ENCODE peak calls at places on chromosomes 12 and 14, in four cellular contexts. W is A549; J is CD8-positive, alpha-beta T cell; V is DND-41. H is an unnamed sample.

GRCh38 chr14:94239416-94239815 is 53.7 kb downstream of the SERPINA10 start:
- DNase-seq in W (no peak), J (no peak), V (no peak), H (no peak)

GRCh38 chr12:26726956-26727355 is 106.0 kb downstream of the ITPR2 start:
- DNase-seq in W (no peak), J (no peak), V (no peak), H (no peak)

GRCh38 chr12:123278150-123278627 is 6.5 kb upstream of the CDK2AP1 start:
- DNase-seq in W (no peak), J (no peak), V (no peak), H (no peak)

GRCh38 chr12:74689071-74689655 is 151.5 kb downstream of the ATXN7L3B start:
- DNase-seq in W (peak; percentile 67), J (no peak), V (no peak), H (no peak)

GRCh38 chr12:48993787-48994186 is 5.4 kb downstream of the DDN start:
- DNase-seq in W (no peak), J (no peak), V (no peak), H (no peak)

GRCh38 chr12:108850854-108851573 is 6.4 kb downstream of the SSH1 start:
- DNase-seq in W (peak; percentile 89), J (no peak), V (no peak), H (peak; percentile 73)

GRCh38 chr14:95620659-95621059 is 65.6 kb upstream of the TCL1B start:
- DNase-seq in W (no peak), J (no peak), V (no peak), H (no peak)

GRCh38 chr14:33512201-33512600 is 438.7 kb downstream of the EGLN3 start:
- DNase-seq in W (no peak), J (no peak), V (no peak), H (no peak)

GRCh38 chr14:100303179-100303578 is 3.1 kb downstream of the SLC25A29 start:
- DNase-seq in W (peak; percentile 42), J (no peak), V (no peak), H (no peak)

GRCh38 chr14:71497645-71498086 is 434.6 kb upstream of the RGS6 start:
- DNase-seq in W (no peak), J (no peak), V (peak; percentile 17), H (no peak)

GRCh38 chr12:50894216-50894615 is 51.5 kb downstream of the TMPRSS12 start:
- DNase-seq in W (no peak), J (no peak), V (no peak), H (no peak)

GRCh38 chr12:24948816-24949722 is at the start of gene BCAT1:
- DNase-seq in W (peak; percentile 77), J (no peak), V (peak; percentile 80), H (peak; percentile 88)

GRCh38 chr12:45730116-45730841 is 773 bp downstream of the ARID2 start:
- DNase-seq in W (peak; percentile 75), J (peak; percentile 49), V (peak; percentile 72), H (peak; percentile 82)

DNA sequence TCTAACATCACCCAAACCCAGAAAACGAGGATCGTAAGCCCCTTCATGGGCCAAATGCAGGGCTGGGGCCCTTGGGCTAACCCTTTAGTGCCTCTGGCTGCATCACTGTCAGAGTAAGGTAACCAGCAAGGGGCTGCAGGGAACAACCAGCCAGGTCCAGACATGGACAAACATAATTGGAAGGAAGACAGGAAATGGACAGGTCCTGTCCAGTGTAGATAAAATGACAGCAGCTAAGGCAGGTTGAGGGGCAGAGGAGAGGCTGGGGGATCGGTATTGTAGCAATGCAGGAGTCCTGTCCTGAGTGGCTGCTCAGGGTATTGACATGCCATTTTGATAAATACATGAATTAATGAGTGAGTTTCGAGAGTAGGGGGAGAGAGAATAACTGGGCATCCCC is 29.8 kb downstream of the BICD1 start:
- DNase-seq in W (no peak), J (no peak), V (no peak), H (no peak)
- H3K27ac ChIP-seq in W (no peak overlapping the region), J (no peak overlapping the region), V (no peak overlapping the region), H (no peak overlapping the region)

DNA sequence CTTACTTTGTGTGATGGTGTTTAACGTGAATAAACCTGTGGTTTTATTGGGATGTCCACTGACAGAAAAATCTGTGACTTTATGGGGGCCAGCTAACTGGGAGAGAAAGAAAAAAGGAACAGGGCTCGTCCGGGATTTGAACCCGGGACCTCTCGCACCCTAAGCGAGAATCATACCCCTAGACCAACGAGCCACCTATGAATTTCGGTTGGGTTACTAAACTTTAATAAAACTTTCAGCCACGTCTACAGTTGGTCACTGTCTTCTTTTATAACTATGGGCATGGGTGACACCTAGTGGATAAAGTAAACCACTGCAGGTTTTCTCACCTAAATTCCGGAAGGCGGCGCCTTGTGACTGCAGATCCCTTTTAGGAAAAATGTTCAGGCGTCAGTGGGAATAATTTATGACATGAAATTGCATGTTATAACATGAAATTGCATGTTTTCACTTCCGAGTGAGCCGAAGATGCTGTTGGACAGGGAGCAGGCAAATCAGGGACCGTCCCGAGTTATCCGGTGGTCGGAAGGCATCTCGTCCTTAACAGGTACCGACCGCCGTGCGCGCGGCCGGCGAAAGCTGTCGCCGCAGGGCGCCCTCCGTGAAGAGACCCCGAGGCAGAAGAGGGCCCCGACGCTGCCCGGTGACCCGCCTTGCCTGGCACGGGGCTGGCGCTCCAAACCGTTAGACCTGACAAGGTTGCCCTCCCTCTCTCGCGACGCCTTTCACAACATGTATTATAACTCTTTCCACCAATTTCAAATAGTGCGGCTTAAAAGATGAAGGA is 18.2 kb upstream of the RNASE12 start:
- DNase-seq in W (peak; percentile 92), J (peak; percentile 28), V (peak; percentile 73), H (peak; percentile 85)
- H3K4me1 ChIP-seq in W (peaks cover 22% of the 10 kb centered on the region), J (peaks cover 18% of the 10 kb centered on the region), V (peaks cover 57% of the 10 kb centered on the region), H (peaks cover 6% of the 10 kb centered on the region)

GRCh38 chr14:64422753-64423152 is 34.6 kb downstream of the MTHFD1 start:
- DNase-seq in W (no peak), J (no peak), V (no peak), H (no peak)

GRCh38 chr14:64422006-64422405 is 33.9 kb downstream of the MTHFD1 start:
- DNase-seq in W (no peak), J (no peak), V (no peak), H (no peak)

GRCh38 chr14:64423987-64424386 is 35.8 kb downstream of the MTHFD1 start:
- DNase-seq in W (no peak), J (no peak), V (peak; percentile 18), H (no peak)

GRCh38 chr14:64419003-64419402 is 30.9 kb downstream of the MTHFD1 start:
- DNase-seq in W (no peak), J (no peak), V (no peak), H (no peak)

DNA sequence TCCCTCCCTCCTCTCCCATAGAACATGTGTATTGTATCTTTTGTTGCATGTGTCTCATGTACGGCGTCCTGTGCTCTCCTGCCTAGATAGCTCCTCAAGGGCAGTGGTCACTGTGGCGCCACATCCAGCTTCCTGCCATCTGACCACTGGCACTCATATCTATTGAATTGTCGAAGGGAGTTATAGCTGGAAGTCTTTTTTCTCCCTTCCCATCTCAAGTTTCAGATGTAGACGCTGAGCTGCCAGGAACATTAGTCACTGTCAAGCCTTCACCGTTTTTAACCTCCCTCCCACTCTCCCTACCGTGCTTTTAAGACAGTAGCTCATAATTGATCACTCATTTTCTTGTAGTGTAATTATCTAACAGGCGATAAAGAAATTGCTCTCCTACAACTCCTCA is 33.0 kb downstream of the MTHFD1 start:
- DNase-seq in W (peak; percentile 4), J (no peak), V (no peak), H (no peak)
- H3K27ac ChIP-seq in W (peak overlapping the region; percentile 40), J (no peak overlapping the region), V (no peak overlapping the region), H (no peak overlapping the region)

GRCh38 chr14:35032562-35032961 is 13.5 kb upstream of the FAM177A1 start:
- DNase-seq in W (no peak), J (no peak), V (no peak), H (no peak)

DNA sequence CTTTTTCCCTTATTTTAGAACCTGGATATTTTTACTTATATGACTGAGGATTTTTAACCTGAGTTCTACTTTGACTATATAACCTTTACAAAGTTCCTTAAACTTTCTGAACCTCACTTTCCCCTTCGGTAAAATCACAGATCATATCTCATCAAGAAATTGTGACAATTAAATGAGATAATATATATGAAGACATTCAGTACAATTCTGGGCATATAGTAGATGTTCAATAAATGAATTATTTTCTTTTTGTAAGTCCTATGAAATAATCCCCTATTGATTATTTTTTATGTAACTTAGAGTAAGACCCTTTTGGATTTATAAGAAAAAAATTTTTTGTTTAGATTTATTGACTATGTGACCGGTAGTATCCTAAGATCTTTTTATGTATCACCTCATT is 17.6 kb upstream of the FAM177A1 start:
- DNase-seq in W (no peak), J (no peak), V (no peak), H (no peak)
- H3K4me1 ChIP-seq in W (no peaks in the 10 kb centered on the region), J (no peaks in the 10 kb centered on the region), V (no peaks in the 10 kb centered on the region), H (no peaks in the 10 kb centered on the region)